ENCODE peak calls at places on chromosome X, in four cellular contexts. A is K562, F is HepG2, I is GM12878. G is an unnamed sample.

GRCh38 chrX:21700967-21701366 is 42.8 kb upstream of the KLHL34 start:
- DNase-seq in A (no peak), I (no peak), F (peak; percentile 18), G (no peak)

GRCh38 chrX:83759872-83760271 is 101.1 kb upstream of the CYLC1 start:
- DNase-seq in A (no peak), F (peak; percentile 6), I (no peak), G (peak; percentile 18)

GRCh38 chrX:119990409-119990994 is 47.0 kb upstream of the NKAP start:
- DNase-seq in A (no peak), F (no peak), I (no peak), G (no peak)

GRCh38 chrX:13903405-13903804 is 86.5 kb upstream of the GPM6B start:
- DNase-seq in I (no peak), A (no peak), F (no peak), G (no peak)

GRCh38 chrX:110966046-110966445 is 129.9 kb upstream of the PAK3 start:
- DNase-seq in A (no peak), I (no peak), F (no peak), G (no peak)

GRCh38 chrX:153474718-153475117 is 4.3 kb upstream of the HAUS7 start:
- DNase-seq in I (no peak), F (no peak), A (peak; percentile 54), G (no peak)

GRCh38 chrX:104347860-104348259 is 93.1 kb upstream of the ESX1 start:
- DNase-seq in I (no peak), A (no peak), F (no peak), G (no peak)

GRCh38 chrX:132433001-132433400 is 55.8 kb downstream of the MBNL3 start:
- DNase-seq in F (peak; percentile 68), A (no peak), I (no peak), G (no peak)

GRCh38 chrX:45747905-45748304 is 547.2 kb upstream of the DIPK2B start:
- DNase-seq in I (no peak), F (no peak), A (no peak), G (no peak)

GRCh38 chrX:9846631-9847030 is 60.4 kb downstream of the SHROOM2 start:
- DNase-seq in A (no peak), I (no peak), F (no peak), G (no peak)

GRCh38 chrX:45788315-45788714 is 587.6 kb upstream of the DIPK2B start:
- DNase-seq in F (no peak), I (no peak), A (no peak), G (no peak)

GRCh38 chrX:150696836-150697235 is 3.6 kb downstream of the MTMR1 start:
- DNase-seq in A (no peak), F (no peak), I (no peak), G (no peak)

GRCh38 chrX:97705936-97706335 is 822.2 kb downstream of the RPA4 start:
- DNase-seq in F (no peak), I (no peak), A (no peak), G (no peak)

GRCh38 chrX:151393514-151393913 is 3.5 kb upstream of the VMA21 start:
- DNase-seq in A (no peak), F (no peak), I (no peak), G (no peak)

GRCh38 chrX:103533428-103534216 is 14.3 kb upstream of the RAB40A start:
- DNase-seq in F (peak; percentile 43), A (peak; percentile 16), I (peak; percentile 21), G (peak; percentile 66)

GRCh38 chrX:72347366-72347765 is 41.7 kb upstream of the CITED1 start:
- DNase-seq in F (no peak), A (no peak), I (no peak), G (no peak)

GRCh38 chrX:113157496-113157895 is 316.9 kb upstream of the AMOT start:
- DNase-seq in I (no peak), F (no peak), A (no peak), G (no peak)

GRCh38 chrX:69034451-69034850 is 130.8 kb downstream of the PJA1 start:
- DNase-seq in A (no peak), I (no peak), F (no peak), G (no peak)

GRCh38 chrX:644304-645023 is 13.9 kb downstream of the SHOX start:
- DNase-seq in F (no peak), I (no peak), A (no peak), G (no peak)

GRCh38 chrX:150312931-150313330 is 50.2 kb upstream of the MAMLD1 start:
- DNase-seq in F (no peak), A (no peak), I (no peak), G (no peak)

GRCh38 chrX:129980540-129981206 is 1.8 kb upstream of the BCORL1 start:
- DNase-seq in F (peak; percentile 25), I (no peak), A (no peak), G (peak; percentile 44)

GRCh38 chrX:100642296-100642695 is 1.7 kb upstream of the SRPX2 start:
- DNase-seq in A (no peak), F (no peak), I (no peak), G (no peak)

GRCh38 chrX:100635989-100636320 is 651 bp downstream of the TSPAN6 start:
- DNase-seq in I (no peak), A (no peak), F (no peak), G (no peak)

GRCh38 chrX:100635040-100635439 is 1.6 kb downstream of the TSPAN6 start:
- DNase-seq in A (no peak), F (no peak), I (no peak), G (no peak)

DNA sequence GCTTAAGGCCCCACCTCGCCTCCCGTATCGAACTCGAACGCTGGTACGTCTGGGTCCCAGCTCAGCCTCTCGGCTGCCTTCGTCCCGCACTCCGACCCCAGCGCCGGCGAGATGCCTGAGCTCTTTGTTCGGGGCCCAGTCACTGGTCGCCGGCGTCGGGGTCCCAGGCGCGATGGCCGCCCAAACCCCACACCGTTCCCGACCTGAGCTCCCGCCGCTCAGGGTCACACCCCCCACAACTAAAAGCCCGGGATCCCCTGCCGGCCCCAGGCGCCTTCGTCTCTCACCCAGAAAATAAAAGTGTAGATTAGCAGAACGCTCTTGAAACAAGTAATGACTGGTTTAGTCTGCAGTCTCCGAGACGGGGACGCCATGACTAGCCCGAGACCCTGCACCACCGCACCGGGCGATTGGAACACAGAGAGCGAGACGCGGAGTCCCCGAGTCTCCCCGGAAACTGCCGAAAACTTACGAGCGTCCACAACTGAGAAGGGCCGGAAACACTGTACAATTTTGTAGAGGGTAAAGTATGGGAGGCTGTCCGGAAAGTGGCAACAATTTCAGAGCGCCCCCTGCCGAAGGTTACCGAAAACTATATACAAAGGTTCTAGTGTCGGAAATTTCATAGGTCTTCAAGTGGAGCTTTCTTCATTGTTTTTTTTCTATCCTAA is at the start of gene TSPAN6:
- DNase-seq in F (peak; percentile 86), I (no peak), A (no peak), G (peak; percentile 87)
- H3K27ac ChIP-seq in F (peak within 1 kb of the TSS; percentile 92), I (no peak within 1 kb of the TSS), A (no peak within 1 kb of the TSS), G (peak within 1 kb of the TSS; percentile 92)

DNA sequence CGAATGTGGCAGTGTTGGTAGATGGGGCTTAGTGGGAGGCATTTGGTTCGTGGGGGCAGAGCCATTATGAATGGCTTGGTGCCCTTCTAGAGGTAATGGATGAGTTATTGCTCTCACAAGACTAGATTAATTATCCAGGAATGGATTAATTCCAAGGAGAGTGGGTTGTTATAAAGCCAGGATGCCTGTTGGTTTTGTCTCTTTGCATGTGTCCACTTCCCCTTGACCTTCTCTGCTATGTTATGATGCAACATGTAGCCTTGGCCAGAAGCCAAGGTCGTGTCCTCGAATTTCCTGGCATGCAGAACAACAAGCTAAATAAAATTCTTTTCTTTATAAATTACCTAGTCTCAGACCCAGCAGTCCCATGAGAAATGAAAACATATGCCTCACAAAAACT is 111.2 kb upstream of the PLS3 start:
- DNase-seq in F (peak; percentile 39), A (no peak), I (no peak), G (no peak)
- TF ChIP-seq POLR2AphosphoS2 in F (no peak), A (no peak), I (no peak), G (no peak)

GRCh38 chrX:47158131-47158530 is 13.1 kb downstream of the RBM10 start:
- DNase-seq in I (no peak), A (peak; percentile 15), F (no peak), G (no peak)
- TF ChIP-seq JUNB in I (no peak), A (no peak), F (no peak), G (no peak)

GRCh38 chrX:63471004-63471403 is 119.9 kb upstream of the SPIN4 start:
- DNase-seq in I (no peak), F (no peak), A (no peak), G (no peak)
- H3K27ac ChIP-seq in I (no peak overlapping the region), F (no peak overlapping the region), A (no peak overlapping the region), G (no peak overlapping the region)

G was measured in A549.